ENCODE peak calls at places on chromosomes 6 and 20, in eight cellular contexts. U is stomach; E is upper lobe of left lung; L is CD8-positive, alpha-beta memory T cell; I is endothelial cell of umbilical vein; R is mesendoderm; Z is esophagus muscularis mucosa; V is suprapubic skin. B is an unnamed sample.

GRCh38 chr6:76453270-76453669 is 380.8 kb upstream of the IMPG1 start:
- DNase-seq in U (no peak), E (peak), L (no peak), I (no peak), R (no peak), Z (no peak), V (no peak), B (no peak)

GRCh38 chr6:73134588-73134987 is 90.7 kb downstream of the KHDC1L start:
- DNase-seq in U (no peak), E (peak), L (no peak), I (peak), R (peak), Z (no peak), V (no peak), B (no peak)

GRCh38 chr6:159758031-159759001 is 3.5 kb upstream of the ACAT2 start:
- DNase-seq in U (no peak), E (no peak), L (no peak), I (no peak), R (peak), Z (no peak), V (no peak), B (no peak)

GRCh38 chr6:64266351-64266821 is 630.8 kb downstream of the PHF3 start:
- DNase-seq in U (no peak), E (no peak), L (no peak), I (no peak), R (no peak), Z (no peak), V (no peak), B (no peak)

GRCh38 chr20:54475334-54476287 is at the start of gene DOK5:
- DNase-seq in U (no peak), E (peak), L (no peak), I (peak), R (peak), Z (peak), V (peak), B (peak)

GRCh38 chr20:51287628-51288413 is 254.7 kb downstream of the NFATC2 start:
- DNase-seq in U (no peak), E (no peak), L (no peak), I (no peak), R (no peak), Z (no peak), V (no peak), B (no peak)

GRCh38 chr6:2221724-2222274 is 23.6 kb downstream of the GMDS start:
- DNase-seq in U (no peak), E (no peak), L (no peak), I (no peak), R (no peak), Z (peak), V (no peak), B (no peak)

GRCh38 chr6:33716379-33716778 is 4.9 kb upstream of the UQCC2 start:
- DNase-seq in U (peak), E (no peak), L (no peak), I (no peak), R (peak), Z (no peak), V (no peak), B (no peak)

GRCh38 chr6:139641412-139641811 is 267.0 kb upstream of the CITED2 start:
- DNase-seq in U (no peak), E (no peak), L (no peak), I (no peak), R (no peak), Z (no peak), V (no peak), B (no peak)

GRCh38 chr6:16711551-16712249 is 49.6 kb downstream of the ATXN1 start:
- DNase-seq in U (no peak), E (no peak), L (peak), I (peak), R (no peak), Z (no peak), V (no peak), B (no peak)

GRCh38 chr6:117167520-117168271 is 97.7 kb upstream of the VGLL2 start:
- DNase-seq in U (no peak), E (no peak), L (no peak), I (no peak), R (peak), Z (no peak), V (no peak), B (no peak)

GRCh38 chr20:45415822-45416637 is at the start of gene PIGT:
- DNase-seq in U (peak), E (peak), L (peak), I (peak), R (peak), Z (peak), V (peak), B (no peak)

GRCh38 chr6:31473780-31474725 is 23.9 kb upstream of the MICB start:
- DNase-seq in U (no peak), E (no peak), L (no peak), I (peak), R (no peak), Z (peak), V (no peak), B (no peak)

GRCh38 chr20:50399003-50399916 is 110.9 kb upstream of the PTPN1 start:
- DNase-seq in U (peak), E (peak), L (no peak), I (no peak), R (no peak), Z (no peak), V (no peak), B (no peak)

GRCh38 chr6:42224222-42225042 is 6.8 kb upstream of the MRPS10 start:
- DNase-seq in U (no peak), E (no peak), L (no peak), I (peak), R (no peak), Z (no peak), V (no peak), B (no peak)

GRCh38 chr6:7418238-7418905 is 28.8 kb downstream of the RIOK1 start:
- DNase-seq in U (no peak), E (no peak), L (no peak), I (no peak), R (no peak), Z (no peak), V (no peak), B (no peak)

GRCh38 chr20:15310361-15310760 is 972.9 kb upstream of the FLRT3 start:
- DNase-seq in U (no peak), E (no peak), L (no peak), I (peak), R (no peak), Z (no peak), V (no peak), B (no peak)

GRCh38 chr6:10418361-10418861 is 3.5 kb upstream of the TFAP2A start:
- DNase-seq in U (no peak), E (no peak), L (no peak), I (no peak), R (no peak), Z (no peak), V (no peak), B (no peak)
- H3K27ac ChIP-seq in U (no peak), E (no peak), L (no peak), I (no peak), R (no peak), Z (no peak), V (peak), B (peak)

GRCh38 chr6:161436106-161436876 is 162.4 kb upstream of the AGPAT4 start:
- DNase-seq in U (no peak), E (no peak), L (no peak), I (no peak), R (no peak), Z (no peak), V (no peak), B (no peak)

GRCh38 chr6:161434921-161435411 is 161.1 kb upstream of the AGPAT4 start:
- DNase-seq in U (no peak), E (no peak), L (no peak), I (peak), R (no peak), Z (no peak), V (no peak), B (no peak)

GRCh38 chr6:161435426-161436065 is 161.7 kb upstream of the AGPAT4 start:
- DNase-seq in U (no peak), E (no peak), L (no peak), I (no peak), R (no peak), Z (no peak), V (no peak), B (no peak)

GRCh38 chr6:161432546-161432945 is 158.7 kb upstream of the AGPAT4 start:
- DNase-seq in U (no peak), E (no peak), L (no peak), I (no peak), R (no peak), Z (no peak), V (no peak), B (no peak)

DNA sequence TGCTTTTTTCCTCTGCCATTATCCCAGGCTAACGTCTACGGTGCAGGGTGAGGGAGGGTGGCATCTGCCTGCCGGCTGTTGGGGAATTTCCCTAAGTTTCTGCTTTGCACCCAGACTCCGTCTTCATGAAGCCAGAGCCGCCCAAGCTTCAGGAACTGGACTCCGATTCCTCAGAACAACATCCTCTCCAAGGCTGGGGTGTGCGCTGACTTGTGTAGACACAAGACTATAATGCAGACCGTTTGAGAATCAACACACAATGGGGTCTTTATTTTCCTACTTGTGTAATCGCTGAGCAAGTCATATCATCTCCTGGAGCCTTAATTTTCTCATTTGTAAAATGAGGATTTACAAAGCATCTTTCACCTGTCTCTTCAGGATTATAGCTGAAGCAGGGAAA is 160.5 kb upstream of the AGPAT4 start:
- DNase-seq in U (no peak), E (no peak), L (no peak), I (no peak), R (no peak), Z (no peak), V (no peak), B (no peak)
- H3K27ac ChIP-seq in U (peak), E (no peak), L (no peak), I (no peak), R (no peak), Z (peak), V (peak), B (no peak)

GRCh38 chr6:167116838-167117228 is 6.1 kb upstream of the CCR6 start:
- DNase-seq in U (no peak), E (no peak), L (no peak), I (no peak), R (no peak), Z (no peak), V (no peak), B (no peak)
- H3K27ac ChIP-seq in U (no peak), E (no peak), L (no peak), I (no peak), R (no peak), Z (no peak), V (no peak), B (peak)

GRCh38 chr6:131160254-131160758 is 25.0 kb downstream of the AKAP7 start:
- DNase-seq in U (no peak), E (no peak), L (no peak), I (no peak), R (no peak), Z (no peak), V (no peak), B (no peak)

GRCh38 chr6:131167773-131168172 is 32.5 kb downstream of the AKAP7 start:
- DNase-seq in U (no peak), E (no peak), L (no peak), I (no peak), R (no peak), Z (no peak), V (no peak), B (no peak)

GRCh38 chr6:131161987-131162386 is 26.7 kb downstream of the AKAP7 start:
- DNase-seq in U (no peak), E (no peak), L (no peak), I (no peak), R (no peak), Z (no peak), V (no peak), B (no peak)

GRCh38 chr6:131164506-131164905 is 29.2 kb downstream of the AKAP7 start:
- DNase-seq in U (no peak), E (no peak), L (no peak), I (no peak), R (no peak), Z (no peak), V (no peak), B (no peak)

GRCh38 chr6:131163886-131164285 is 28.6 kb downstream of the AKAP7 start:
- DNase-seq in U (no peak), E (no peak), L (no peak), I (no peak), R (peak), Z (no peak), V (no peak), B (no peak)
- H3K27ac ChIP-seq in U (no peak), E (no peak), L (no peak), I (no peak), R (no peak), Z (no peak), V (no peak), B (no peak)

DNA sequence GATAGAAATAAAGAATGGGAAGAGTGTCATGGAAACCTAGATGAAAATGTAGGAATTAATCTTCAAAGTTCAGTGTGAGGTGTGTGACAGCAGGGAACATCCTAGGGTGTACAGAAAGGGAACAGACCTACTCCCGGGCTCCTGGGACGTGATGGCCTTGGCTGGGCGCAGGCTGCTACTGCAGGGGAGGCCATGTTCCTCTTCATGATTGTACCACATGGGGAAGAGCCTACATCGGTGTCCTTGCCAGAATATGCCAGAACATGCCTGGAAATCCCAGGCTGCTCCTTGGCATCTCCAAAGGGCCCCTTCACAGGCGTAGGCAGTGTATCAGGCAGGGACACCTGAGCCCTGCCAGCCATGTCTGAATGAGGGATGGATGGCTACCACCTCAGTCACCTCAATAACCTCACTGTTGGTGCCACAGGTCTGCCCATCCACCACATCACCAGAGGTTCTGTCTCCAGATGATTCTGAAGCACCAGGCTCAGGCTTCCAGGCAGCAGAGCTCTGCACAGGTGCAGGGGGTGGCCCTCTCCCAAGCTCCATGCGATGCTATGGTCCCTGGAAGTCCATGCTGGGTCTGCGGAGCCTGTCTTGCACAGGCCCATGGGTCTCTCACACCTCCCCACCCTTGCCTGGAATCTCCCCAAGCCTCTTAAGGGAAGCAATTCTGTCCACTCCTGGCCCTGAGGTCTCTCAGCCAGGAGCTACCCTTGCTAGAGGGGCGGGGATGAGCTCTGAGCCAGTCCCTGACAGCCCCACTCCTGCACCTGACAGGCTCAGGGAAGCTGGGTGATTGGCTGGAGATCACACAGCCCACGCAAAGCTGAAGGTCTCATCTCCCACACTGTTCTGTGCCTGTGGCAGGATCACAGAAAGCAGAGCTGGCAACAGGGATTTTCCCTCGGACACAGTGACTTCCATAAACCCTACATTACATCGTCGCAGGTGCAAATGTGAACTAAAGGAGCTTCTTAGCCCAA is 20.2 kb downstream of the RAMACL start:
- DNase-seq in U (no peak), E (no peak), L (no peak), I (no peak), R (no peak), Z (no peak), V (no peak), B (no peak)
- H3K27ac ChIP-seq in U (no peak), E (peak), L (no peak), I (no peak), R (no peak), Z (no peak), V (no peak), B (peak)

DNA sequence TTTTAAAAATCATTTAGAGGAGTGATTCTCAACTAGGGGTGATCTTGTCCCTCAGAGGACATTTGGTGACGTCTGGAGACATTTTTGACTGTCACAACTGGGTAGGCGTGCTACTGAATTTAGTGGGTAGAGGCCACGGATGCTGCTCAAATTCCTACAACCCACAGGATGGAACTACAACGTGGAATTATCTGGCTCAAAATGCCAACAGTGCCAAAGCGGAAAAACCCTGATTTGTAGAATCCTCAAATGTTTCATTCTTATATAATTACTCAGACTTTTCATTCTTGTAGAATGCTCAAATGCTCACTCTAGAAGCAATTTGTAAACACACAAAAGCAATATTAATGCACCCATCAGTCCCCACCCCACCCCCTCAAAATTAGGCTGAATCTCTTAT is 229.8 kb downstream of the ZMYND8 start:
- DNase-seq in U (no peak), E (no peak), L (no peak), I (no peak), R (no peak), Z (no peak), V (no peak), B (no peak)
- H3K27ac ChIP-seq in U (no peak), E (no peak), L (no peak), I (no peak), R (no peak), Z (peak), V (peak), B (no peak)

DNA sequence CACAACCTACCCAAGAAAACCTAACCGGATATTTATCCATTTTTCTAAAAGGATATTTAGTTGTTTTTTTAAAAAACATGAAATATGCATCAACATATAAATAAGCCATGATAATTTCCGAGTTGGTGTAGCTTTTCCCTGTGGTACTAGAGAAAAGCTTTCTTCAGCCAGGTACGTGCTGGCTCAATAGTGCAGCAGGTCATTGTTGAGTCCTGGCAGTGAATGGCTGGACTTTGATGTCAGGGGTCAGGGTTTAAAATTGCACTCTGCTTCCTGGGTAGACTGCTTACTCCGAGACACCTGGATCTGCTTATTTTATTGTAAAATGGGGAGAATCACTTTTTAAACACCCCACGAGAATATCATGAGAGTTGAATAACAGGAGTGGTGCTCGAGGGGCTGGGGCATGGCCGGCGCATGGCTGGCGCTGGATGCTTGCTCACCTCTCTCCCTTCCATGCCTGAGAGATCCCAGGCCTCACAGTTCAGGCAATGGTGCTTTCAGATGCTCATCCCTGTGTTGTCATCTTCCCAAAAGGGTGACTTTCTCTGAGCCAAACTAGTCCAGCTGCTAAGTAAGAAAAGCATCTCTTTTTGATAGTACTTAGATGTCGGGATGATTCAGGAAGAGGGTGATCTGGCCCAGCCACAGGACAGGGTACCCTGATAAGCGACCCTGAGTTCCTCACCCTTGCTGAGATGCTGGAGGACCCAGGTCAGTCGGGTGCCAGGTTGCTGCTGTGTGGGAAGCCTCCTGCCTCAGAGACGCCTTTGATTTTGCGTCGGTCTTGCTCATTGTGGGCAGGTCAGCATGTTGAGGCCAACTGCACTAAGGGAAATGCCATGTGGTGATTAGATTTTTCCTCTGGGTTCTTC is 269.1 kb upstream of the FOXQ1 start:
- DNase-seq in U (no peak), E (peak), L (no peak), I (no peak), R (no peak), Z (no peak), V (no peak), B (no peak)
- H3K27ac ChIP-seq in U (peak), E (no peak), L (no peak), I (no peak), R (no peak), Z (no peak), V (peak), B (no peak)

DNA sequence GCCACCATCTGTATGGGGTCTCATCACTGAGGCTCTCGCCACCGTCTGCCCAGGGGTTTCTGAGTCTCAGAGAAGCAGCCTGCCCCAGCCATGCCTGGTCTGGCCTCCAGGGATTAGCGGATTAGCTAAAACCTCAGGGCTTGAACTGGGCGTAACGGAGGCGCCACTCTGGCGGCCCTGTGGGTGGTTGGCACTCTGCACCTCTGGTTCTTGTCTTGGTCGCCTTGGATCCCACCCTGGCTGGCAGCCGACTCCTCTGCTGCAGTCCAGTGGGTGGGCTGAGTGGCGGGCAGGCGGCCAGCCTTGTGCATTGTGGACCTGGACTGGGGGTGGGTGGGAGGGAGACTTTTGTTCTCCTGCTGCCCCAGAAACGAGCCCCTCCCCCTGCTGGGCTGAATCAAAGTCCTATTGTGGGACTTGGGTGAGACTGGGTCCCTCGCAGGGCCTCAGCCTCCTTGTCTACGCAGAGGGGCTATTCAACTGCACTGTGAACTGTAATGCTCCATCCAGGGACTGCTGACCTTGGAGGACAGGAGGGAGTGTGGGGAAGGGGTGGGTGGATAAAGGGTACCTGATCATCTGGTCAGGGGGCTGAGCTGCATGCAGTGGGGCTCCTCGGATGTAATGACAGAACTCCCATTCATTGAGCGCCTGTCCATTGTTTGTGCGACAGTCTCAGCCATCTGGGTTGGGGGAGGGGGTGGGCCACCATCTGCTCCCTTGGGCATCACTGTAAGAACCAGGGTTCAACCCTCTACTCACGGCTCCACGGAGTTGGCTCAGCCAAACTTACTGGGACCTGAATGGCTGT is 23.9 kb downstream of the SUN5 start:
- DNase-seq in U (no peak), E (no peak), L (no peak), I (no peak), R (no peak), Z (no peak), V (peak), B (no peak)
- H3K27ac ChIP-seq in U (no peak), E (no peak), L (no peak), I (no peak), R (no peak), Z (no peak), V (no peak), B (no peak)